ENCODE peak calls at places on chromosomes 7 and 10, in ten cellular contexts. S, G, A, Q, W, P, R, F, J and K are unnamed samples.

GRCh38 chr7:140605337-140605736 is 35.3 kb downstream of the DENND2A start:
- DNase-seq in S (no peak), G (no peak), A (no peak), Q (no peak), W (no peak), P (no peak), R (peak), F (no peak), J (no peak), K (no peak)

GRCh38 chr7:69285856-69286255 is 312.4 kb upstream of the AUTS2 start:
- DNase-seq in S (no peak), G (no peak), A (no peak), Q (no peak), W (no peak), P (no peak), R (no peak), F (no peak), J (no peak), K (no peak)

GRCh38 chr7:149310113-149310836 is 48.3 kb downstream of the ZNF783 start:
- DNase-seq in S (no peak), G (no peak), A (no peak), Q (peak), W (no peak), P (no peak), R (peak), F (peak), J (no peak), K (no peak)

GRCh38 chr10:86335831-86336230 is 30.8 kb downstream of the GRID1 start:
- DNase-seq in S (no peak), G (no peak), A (no peak), Q (no peak), W (peak), P (no peak), R (no peak), F (no peak), J (no peak), K (no peak)

GRCh38 chr7:24854866-24855265 is 97.6 kb upstream of the GSDME start:
- DNase-seq in S (no peak), G (no peak), A (no peak), Q (no peak), W (no peak), P (no peak), R (no peak), F (no peak), J (no peak), K (no peak)

GRCh38 chr10:13525683-13526082 is 3.1 kb downstream of the BEND7 start:
- DNase-seq in S (no peak), G (no peak), A (no peak), Q (no peak), W (no peak), P (no peak), R (no peak), F (no peak), J (no peak), K (no peak)

GRCh38 chr10:64116731-64117130 is 595.5 kb downstream of the REEP3 start:
- DNase-seq in S (no peak), G (no peak), A (no peak), Q (no peak), W (no peak), P (no peak), R (no peak), F (no peak), J (no peak), K (no peak)

GRCh38 chr7:25954395-25954794 is 197.6 kb upstream of the NFE2L3 start:
- DNase-seq in S (no peak), G (no peak), A (no peak), Q (no peak), W (no peak), P (no peak), R (no peak), F (no peak), J (no peak), K (no peak)

DNA sequence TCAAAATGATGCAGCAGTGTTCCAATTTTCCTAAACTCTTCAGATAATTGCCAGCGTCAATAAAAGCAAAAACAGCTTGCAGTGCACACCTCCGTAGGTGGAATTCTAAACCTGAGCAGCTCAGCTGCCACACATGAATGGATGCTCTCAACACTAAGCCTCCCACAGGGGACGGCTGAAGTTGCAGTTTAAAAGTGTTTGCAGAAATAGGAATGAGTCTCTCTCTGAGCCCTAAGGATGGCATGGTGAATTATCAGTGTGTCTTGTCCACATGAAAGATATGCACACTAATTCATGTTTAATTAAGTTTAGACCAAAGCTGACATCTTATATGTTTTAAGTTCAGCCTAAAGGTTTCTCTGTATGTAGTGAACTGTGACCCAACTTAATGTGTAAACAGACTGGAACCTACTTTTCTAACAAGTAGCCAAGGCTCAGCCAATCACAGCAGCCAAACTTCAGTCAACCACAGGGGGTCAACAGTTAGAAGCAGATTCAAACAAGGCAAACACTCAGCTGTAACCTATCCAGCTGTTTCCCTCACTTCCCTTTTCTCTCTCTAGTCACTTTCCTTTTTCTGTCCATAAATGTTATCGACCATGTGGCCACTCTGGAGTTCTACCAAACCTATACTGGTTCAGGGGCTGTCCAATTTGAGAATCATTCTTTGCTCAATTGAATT is 38.1 kb downstream of the CTTNBP2 start:
- DNase-seq in S (no peak), G (no peak), A (no peak), Q (no peak), W (no peak), P (no peak), R (no peak), F (no peak), J (no peak), K (no peak)
- H3K27ac ChIP-seq in S (no peak), G (no peak), A (no peak), Q (no peak), W (no peak), P (no peak), R (no peak), F (peak), J (no peak), K (no peak)

GRCh38 chr10:123240776-123241175 is 86.6 kb downstream of the BUB3 start:
- DNase-seq in S (no peak), G (no peak), A (no peak), Q (no peak), W (no peak), P (no peak), R (no peak), F (no peak), J (no peak), K (no peak)
- H3K27ac ChIP-seq in S (no peak), G (no peak), A (no peak), Q (no peak), W (no peak), P (no peak), R (no peak), F (no peak), J (no peak), K (no peak)

DNA sequence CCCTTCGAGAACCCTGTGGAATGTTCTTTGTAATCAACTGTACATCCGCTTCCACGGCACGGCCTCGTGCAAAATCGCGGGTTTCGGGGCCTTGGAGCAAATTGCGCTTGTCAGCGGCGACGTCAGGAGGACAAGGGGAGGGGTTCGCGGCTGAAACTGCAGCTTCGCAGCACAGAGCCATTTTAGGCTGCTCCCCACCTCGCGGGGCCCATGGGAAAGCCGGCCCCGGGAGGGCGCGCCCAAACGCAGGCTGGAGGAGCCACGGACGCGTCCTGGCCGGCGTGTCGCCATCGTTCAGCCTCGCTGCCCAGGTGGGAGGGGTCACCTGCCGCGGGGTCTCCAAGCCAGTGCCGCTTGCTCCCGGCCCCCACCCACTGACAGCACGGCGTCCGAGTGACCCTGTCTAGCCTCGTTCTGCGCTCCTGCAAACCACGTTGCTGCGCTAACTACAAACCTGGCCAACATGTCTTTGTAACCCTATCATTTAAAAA is 2.8 kb downstream of the SFMBT2 start:
- DNase-seq in S (peak), G (peak), A (peak), Q (no peak), W (peak), P (peak), R (no peak), F (peak), J (peak), K (peak)
- H3K27ac ChIP-seq in S (peak), G (peak), A (peak), Q (no peak), W (peak), P (peak), R (no peak), F (no peak), J (peak), K (peak)

DNA sequence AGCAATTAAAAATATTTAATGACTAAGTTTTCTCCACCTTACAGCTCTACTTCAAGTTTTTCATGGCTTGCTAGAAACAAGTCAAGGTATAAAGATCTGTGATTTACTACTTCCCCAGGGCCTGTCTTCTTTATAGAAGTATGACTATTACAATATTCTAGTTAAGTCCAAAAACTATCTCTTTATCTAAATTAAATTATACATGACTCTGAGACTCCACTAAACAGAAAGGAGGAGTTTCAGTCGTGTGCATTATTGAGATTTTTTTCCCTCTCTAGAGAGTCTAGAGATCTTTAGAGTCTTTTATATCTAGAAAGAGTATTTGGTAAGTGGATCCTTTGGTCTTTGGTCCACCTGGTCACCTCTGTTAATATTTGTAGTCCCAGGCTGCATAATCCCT is 100.7 kb downstream of the SEMA3E start:
- DNase-seq in S (no peak), G (no peak), A (no peak), Q (no peak), W (no peak), P (no peak), R (no peak), F (no peak), J (no peak), K (no peak)
- H3K27ac ChIP-seq in S (no peak), G (no peak), A (no peak), Q (no peak), W (no peak), P (no peak), R (no peak), F (no peak), J (no peak), K (no peak)

GRCh38 chr10:90858489-90858968 is 690 bp upstream of the HTR7 start:
- DNase-seq in S (no peak), G (no peak), A (no peak), Q (no peak), W (no peak), P (no peak), R (no peak), F (no peak), J (no peak), K (no peak)
- H3K27ac ChIP-seq in S (peak), G (peak), A (no peak), Q (peak), W (no peak), P (no peak), R (peak), F (no peak), J (peak), K (peak)

GRCh38 chr7:144820557-144820956 is 15.3 kb downstream of the TPK1 start:
- DNase-seq in S (no peak), G (no peak), A (no peak), Q (no peak), W (no peak), P (no peak), R (no peak), F (no peak), J (no peak), K (no peak)
- H3K27ac ChIP-seq in S (no peak), G (no peak), A (no peak), Q (no peak), W (no peak), P (no peak), R (no peak), F (no peak), J (no peak), K (no peak)

GRCh38 chr7:28706607-28707006 is 251.5 kb downstream of the TRIL start:
- DNase-seq in S (no peak), G (no peak), A (no peak), Q (no peak), W (no peak), P (no peak), R (no peak), F (no peak), J (no peak), K (no peak)

GRCh38 chr7:28709756-28710155 is 248.4 kb downstream of the TRIL start:
- DNase-seq in S (no peak), G (no peak), A (no peak), Q (no peak), W (no peak), P (no peak), R (no peak), F (no peak), J (no peak), K (no peak)

GRCh38 chr7:28708033-28708451 is 250.1 kb downstream of the TRIL start:
- DNase-seq in S (peak), G (peak), A (no peak), Q (no peak), W (peak), P (no peak), R (no peak), F (no peak), J (no peak), K (no peak)

GRCh38 chr7:28707291-28707690 is 250.8 kb downstream of the TRIL start:
- DNase-seq in S (no peak), G (no peak), A (no peak), Q (no peak), W (no peak), P (no peak), R (no peak), F (no peak), J (no peak), K (no peak)

DNA sequence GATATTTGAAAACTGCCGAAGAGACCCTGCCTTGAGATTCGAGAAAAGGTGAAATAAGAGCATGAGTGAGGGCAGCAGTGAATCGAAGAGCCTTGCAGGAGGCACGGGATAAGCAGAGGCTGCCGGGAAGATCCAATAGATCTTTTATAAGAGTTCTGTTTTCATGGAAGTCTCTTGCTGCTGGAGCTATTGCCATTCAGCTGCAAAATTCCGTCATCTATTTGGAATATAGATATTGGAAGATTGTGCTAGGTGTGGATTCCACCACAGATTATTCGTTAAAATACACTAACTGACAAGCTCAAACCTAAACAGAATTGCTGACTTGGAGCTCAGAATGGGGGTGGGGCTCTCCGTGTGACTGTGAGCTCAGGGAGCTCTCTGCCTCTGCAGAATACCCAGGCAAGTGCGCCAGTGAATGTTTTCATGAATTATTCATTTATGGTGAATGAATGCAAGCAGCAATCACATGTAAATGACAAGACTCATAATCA is 249.6 kb downstream of the TRIL start:
- DNase-seq in S (no peak), G (no peak), A (no peak), Q (no peak), W (no peak), P (no peak), R (no peak), F (peak), J (no peak), K (no peak)
- H3K27ac ChIP-seq in S (no peak), G (peak), A (no peak), Q (no peak), W (peak), P (no peak), R (no peak), F (no peak), J (no peak), K (peak)

GRCh38 chr10:95391164-95391563 is 100.4 kb upstream of the PDLIM1 start:
- DNase-seq in S (no peak), G (no peak), A (no peak), Q (no peak), W (no peak), P (no peak), R (no peak), F (no peak), J (no peak), K (no peak)
- H3K27ac ChIP-seq in S (peak), G (peak), A (no peak), Q (no peak), W (peak), P (no peak), R (no peak), F (no peak), J (peak), K (no peak)

GRCh38 chr7:45974540-45975360 is 53.7 kb upstream of the IGFBP3 start:
- DNase-seq in S (no peak), G (no peak), A (no peak), Q (no peak), W (no peak), P (no peak), R (no peak), F (no peak), J (no peak), K (no peak)

GRCh38 chr7:45972629-45973312 is 51.7 kb upstream of the IGFBP3 start:
- DNase-seq in S (no peak), G (no peak), A (no peak), Q (no peak), W (no peak), P (no peak), R (no peak), F (no peak), J (no peak), K (peak)

GRCh38 chr7:45975367-45975766 is 54.3 kb upstream of the IGFBP3 start:
- DNase-seq in S (no peak), G (no peak), A (peak), Q (no peak), W (no peak), P (no peak), R (no peak), F (no peak), J (no peak), K (no peak)

GRCh38 chr7:45975847-45976484 is 54.9 kb upstream of the IGFBP3 start:
- DNase-seq in S (no peak), G (no peak), A (peak), Q (no peak), W (no peak), P (no peak), R (no peak), F (no peak), J (no peak), K (peak)

DNA sequence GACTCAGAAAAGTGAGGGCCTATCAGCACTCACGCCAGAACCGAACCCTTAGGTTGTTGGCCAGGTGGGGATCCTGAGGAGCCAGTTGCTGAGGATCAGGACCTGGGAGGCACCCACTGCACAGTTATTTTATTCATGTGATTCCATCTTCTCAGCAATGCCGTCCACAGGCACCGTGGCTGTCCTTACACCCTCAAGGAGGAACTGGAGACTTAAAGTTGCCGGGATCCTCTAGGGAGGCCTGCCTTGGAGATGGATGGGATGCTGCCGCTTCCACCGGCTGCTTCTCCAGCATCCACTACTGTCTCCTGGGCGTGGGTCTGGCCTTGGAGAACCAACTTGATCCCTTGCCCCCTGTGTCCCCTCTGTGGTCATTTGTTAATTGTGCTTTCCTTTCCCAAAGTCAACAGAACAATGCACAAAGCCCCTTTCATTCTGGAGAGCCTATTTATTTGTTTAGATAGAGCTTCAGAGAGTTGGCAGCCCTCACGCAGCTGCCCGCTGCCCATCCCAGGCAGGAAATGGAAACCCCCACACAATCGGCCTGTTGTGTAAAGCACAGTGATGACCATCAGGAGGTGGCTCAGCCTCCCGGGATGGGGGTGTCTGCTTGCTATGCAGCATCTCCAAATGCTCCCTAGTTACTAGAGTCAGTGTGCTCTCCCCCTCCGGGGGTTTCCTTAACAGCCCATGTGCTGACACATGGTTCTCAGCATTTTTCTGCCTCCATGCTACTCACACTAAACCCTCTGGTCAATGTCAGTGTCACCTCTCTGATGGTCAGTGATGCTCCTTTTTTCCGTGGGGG is 52.9 kb upstream of the IGFBP3 start:
- DNase-seq in S (no peak), G (no peak), A (no peak), Q (peak), W (no peak), P (no peak), R (no peak), F (peak), J (no peak), K (peak)
- H3K27ac ChIP-seq in S (no peak), G (no peak), A (no peak), Q (no peak), W (no peak), P (no peak), R (no peak), F (no peak), J (no peak), K (no peak)

DNA sequence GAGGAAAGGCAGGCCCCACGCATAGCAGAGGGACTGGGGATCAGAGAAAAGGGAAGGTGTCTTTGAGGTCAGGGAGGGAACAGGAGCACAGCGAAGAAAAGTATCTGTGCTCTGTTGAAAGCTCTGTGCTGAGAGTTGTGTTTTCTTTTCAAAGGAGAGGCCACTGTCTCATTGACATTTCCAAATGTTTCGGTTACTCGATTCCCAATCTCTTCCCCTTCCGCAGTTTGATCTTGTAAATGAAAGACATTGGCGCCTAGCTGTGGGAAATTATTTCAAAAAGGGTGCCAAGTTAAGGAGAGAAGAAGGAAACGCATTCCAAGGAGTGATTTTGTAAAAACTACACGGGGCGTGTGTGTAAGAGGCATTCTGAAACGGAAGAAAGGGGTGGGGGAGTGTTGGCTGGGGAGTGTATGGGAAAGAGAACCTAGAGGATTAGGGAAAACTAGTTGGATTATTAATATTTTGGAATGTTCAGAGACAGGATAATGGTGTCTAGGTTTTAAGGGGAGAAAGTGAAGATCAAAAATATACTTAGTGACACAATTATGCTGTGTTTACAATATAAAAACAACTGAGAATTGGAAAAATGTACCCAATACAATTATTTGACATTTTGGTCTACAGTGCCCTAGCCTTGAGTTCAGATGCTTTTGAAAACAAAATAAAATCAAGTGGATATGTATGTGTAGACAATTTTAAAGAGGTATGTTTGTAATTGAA is 727 bp downstream of the KLHDC10 start:
- DNase-seq in S (no peak), G (no peak), A (no peak), Q (peak), W (no peak), P (no peak), R (no peak), F (no peak), J (no peak), K (peak)
- H3K27ac ChIP-seq in S (peak), G (peak), A (peak), Q (peak), W (peak), P (peak), R (peak), F (peak), J (peak), K (peak)